ENCODE peak calls at places on chromosomes 16 and 17, in six cellular contexts. B is transverse colon, C is PC-3, I is brain microvascular endothelial cell, K is heart left ventricle, P is lower leg skin. H is an unnamed sample.

GRCh38 chr17:14306602-14307001 is 5.7 kb downstream of the HS3ST3B1 start:
- DNase-seq in B (no peak), C (no peak), I (no peak), K (no peak), P (no peak), H (no peak)

GRCh38 chr16:88805887-88806393 is 2.4 kb downstream of the CDT1 start:
- DNase-seq in B (no peak), C (no peak), I (no peak), K (no peak), P (no peak), H (no peak)

GRCh38 chr16:84941916-84942315 is 69.4 kb downstream of the ZDHHC7 start:
- DNase-seq in B (no peak), C (no peak), I (peak), K (no peak), P (peak), H (peak)

GRCh38 chr17:43753488-43754129 is 5.0 kb downstream of the SOST start:
- DNase-seq in B (no peak), C (peak), I (no peak), K (no peak), P (no peak), H (peak)

GRCh38 chr17:3260600-3260999 is 37.6 kb downstream of the OR3A1 start:
- DNase-seq in B (no peak), C (no peak), I (no peak), K (no peak), P (no peak), H (no peak)

GRCh38 chr17:42071810-42072209 is 21.4 kb upstream of the C17orf113 start:
- DNase-seq in B (no peak), C (no peak), I (no peak), K (no peak), P (no peak), H (no peak)

GRCh38 chr16:5215911-5216310 is 118.3 kb upstream of the EEF2KMT start:
- DNase-seq in B (peak), C (no peak), I (no peak), K (no peak), P (no peak), H (no peak)

GRCh38 chr17:71071837-71072236 is 902.5 kb downstream of the KCNJ2 start:
- DNase-seq in B (no peak), C (peak), I (peak), K (no peak), P (no peak), H (peak)

GRCh38 chr17:40903129-40903847 is 18.2 kb upstream of the KRT20 start:
- DNase-seq in B (peak), C (peak), I (peak), K (no peak), P (no peak), H (peak)

GRCh38 chr17:83076930-83077329 is 2.5 kb upstream of the METRNL start:
- DNase-seq in B (no peak), C (peak), I (no peak), K (no peak), P (no peak), H (no peak)

GRCh38 chr17:64262422-64263260 is at the start of gene TEX2:
- DNase-seq in B (peak), C (peak), I (no peak), K (peak), P (peak), H (no peak)

GRCh38 chr17:29168079-29168758 is 12.0 kb downstream of the MYO18A start:
- DNase-seq in B (no peak), C (no peak), I (no peak), K (no peak), P (no peak), H (no peak)

GRCh38 chr17:72171703-72172670 is 51.2 kb downstream of the SOX9 start:
- DNase-seq in B (no peak), C (peak), I (no peak), K (no peak), P (no peak), H (no peak)

GRCh38 chr17:40518401-40519088 is 17.1 kb upstream of the TNS4 start:
- DNase-seq in B (peak), C (peak), I (no peak), K (no peak), P (no peak), H (peak)

GRCh38 chr17:76543482-76544122 is 3.8 kb downstream of the PRCD start:
- DNase-seq in B (no peak), C (no peak), I (no peak), K (peak), P (no peak), H (no peak)

GRCh38 chr16:28136751-28137434 is 73.4 kb upstream of the GSG1L start:
- DNase-seq in B (no peak), C (no peak), I (no peak), K (no peak), P (no peak), H (no peak)

GRCh38 chr17:49696233-49696761 is 11.5 kb downstream of the SLC35B1 start:
- DNase-seq in B (no peak), C (no peak), I (no peak), K (no peak), P (no peak), H (no peak)

GRCh38 chr17:81438024-81438664 is 42.9 kb downstream of the BAHCC1 start:
- DNase-seq in B (no peak), C (no peak), I (no peak), K (no peak), P (no peak), H (no peak)

GRCh38 chr17:31413871-31414589 is 22.6 kb downstream of the RAB11FIP4 start:
- DNase-seq in B (no peak), C (peak), I (peak), K (peak), P (no peak), H (peak)

GRCh38 chr16:11597268-11597690 is 10.6 kb upstream of the LITAF start:
- DNase-seq in B (no peak), C (peak), I (no peak), K (no peak), P (no peak), H (peak)

GRCh38 chr16:55754056-55754455 is 78.8 kb downstream of the CES1 start:
- DNase-seq in B (no peak), C (no peak), I (no peak), K (no peak), P (no peak), H (no peak)

GRCh38 chr17:73644145-73645049 is at the start of gene SDK2:
- DNase-seq in B (no peak), C (no peak), I (no peak), K (no peak), P (no peak), H (no peak)

GRCh38 chr16:12600116-12600515 is 203.6 kb downstream of the CPPED1 start:
- DNase-seq in B (no peak), C (no peak), I (no peak), K (no peak), P (no peak), H (no peak)

DNA sequence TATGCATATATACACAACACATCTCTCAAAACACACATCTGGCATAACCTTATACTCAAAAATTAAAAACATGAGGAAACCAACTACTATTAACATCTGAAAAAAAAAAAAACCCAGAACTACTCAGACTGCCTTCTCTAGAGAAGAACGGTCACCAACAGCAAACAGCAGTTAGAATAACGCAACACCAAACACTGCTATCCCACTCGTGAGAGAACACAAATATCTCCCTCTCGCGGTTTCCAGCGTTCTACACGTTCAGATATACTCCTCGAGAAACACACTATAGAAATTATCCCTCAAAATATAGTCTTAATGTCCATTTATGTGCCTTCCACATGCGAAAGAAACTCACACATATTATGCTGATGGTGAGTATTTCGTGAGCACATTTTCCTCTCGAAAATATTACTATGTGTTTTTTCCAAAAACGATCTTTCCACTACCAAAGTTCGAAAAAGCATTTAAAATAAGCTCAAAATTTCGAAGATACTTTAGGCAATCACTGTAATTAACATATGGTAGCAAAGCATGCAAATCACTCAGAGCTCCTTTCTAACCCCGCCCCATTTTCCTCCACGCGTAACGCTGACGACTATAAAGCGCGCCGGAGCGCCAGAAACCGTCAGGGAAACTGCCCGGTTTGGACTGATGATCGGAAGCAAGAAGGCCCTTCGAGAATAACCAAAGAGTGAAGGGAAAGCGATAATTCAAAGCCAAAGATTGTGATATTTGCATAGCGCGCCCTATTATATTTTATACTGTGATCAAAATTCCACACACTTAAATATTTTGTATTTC is 60.1 kb downstream of the TEX14 start:
- DNase-seq in B (peak), C (peak), I (peak), K (peak), P (peak), H (peak)
- TF ChIP-seq CTCF in B (peak), C (peak), I (no peak), K (peak), P (no peak), H (peak)

GRCh38 chr17:55263565-55264272 is 1.0 kb upstream of the HLF start:
- DNase-seq in B (no peak), C (no peak), I (no peak), K (no peak), P (no peak), H (no peak)

GRCh38 chr17:55265434-55266021 is 768 bp downstream of the HLF start:
- DNase-seq in B (no peak), C (no peak), I (no peak), K (peak), P (no peak), H (no peak)

GRCh38 chr17:55266051-55266957 is 1.5 kb downstream of the HLF start:
- DNase-seq in B (no peak), C (no peak), I (no peak), K (peak), P (no peak), H (no peak)

GRCh38 chr17:55264273-55264639 is 504 bp upstream of the HLF start:
- DNase-seq in B (no peak), C (no peak), I (no peak), K (no peak), P (no peak), H (no peak)

GRCh38 chr17:55264640-55265298 is at the start of gene HLF:
- DNase-seq in B (peak), C (peak), I (no peak), K (peak), P (peak), H (no peak)
- TF ChIP-seq CTCF in B (no peak), C (no peak), I (no peak), K (no peak), P (no peak), H (no peak)

GRCh38 chr16:31711344-31711845 is 162.2 kb upstream of the ZNF267 start:
- DNase-seq in B (no peak), C (no peak), I (no peak), K (no peak), P (no peak), H (no peak)
- TF ChIP-seq CTCF in B (no peak), C (peak), I (no peak), K (no peak), P (no peak), H (peak)

GRCh38 chr16:75251280-75252048 is at the start of gene BCAR1:
- DNase-seq in B (peak), C (peak), I (peak), K (peak), P (peak), H (peak)
- TF ChIP-seq CTCF in B (no peak), C (no peak), I (no peak), K (no peak), P (no peak), H (peak)

DNA sequence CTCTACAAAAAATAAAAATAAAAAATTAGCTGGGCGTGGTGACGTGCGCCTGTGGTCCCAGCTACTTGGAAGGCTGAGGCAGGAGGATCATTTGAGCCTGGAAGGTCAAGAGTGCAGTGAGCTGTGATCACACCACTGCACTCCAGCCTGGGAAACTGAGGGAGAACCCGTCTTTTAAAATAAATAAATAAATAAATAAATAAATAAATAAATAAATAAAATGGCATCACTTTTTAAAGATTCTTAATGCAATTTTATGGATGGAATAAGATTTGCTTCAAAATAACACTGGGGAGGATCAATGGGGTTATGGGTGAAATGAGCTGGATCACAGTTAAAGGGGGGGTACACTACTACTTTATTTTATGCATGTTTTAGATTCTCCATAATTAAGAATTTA is 14.9 kb downstream of the GDE1 start:
- DNase-seq in B (no peak), C (no peak), I (no peak), K (no peak), P (no peak), H (no peak)
- TF ChIP-seq CTCF in B (no peak), C (no peak), I (no peak), K (no peak), P (no peak), H (no peak)

GRCh38 chr16:69260506-69260905 is 50.6 kb upstream of the VPS4A start:
- DNase-seq in B (peak), C (no peak), I (no peak), K (no peak), P (no peak), H (no peak)

GRCh38 chr16:69260019-69260418 is 51.1 kb upstream of the VPS4A start:
- DNase-seq in B (no peak), C (no peak), I (no peak), K (no peak), P (no peak), H (no peak)
- TF ChIP-seq CTCF in B (no peak), C (no peak), I (peak), K (no peak), P (no peak), H (no peak)